ENCODE peak calls at places on chromosomes 11 and 22, in eight cellular contexts. N, X, I, W, Z, K, E and S are unnamed samples.

GRCh38 chr11:8267280-8267679 is 3.6 kb upstream of the LMO1 start:
- DNase-seq in N (peak; percentile 11), X (no peak), I (no peak), W (no peak), Z (no peak), K (no peak), E (no peak), S (peak; percentile 19)

GRCh38 chr22:48494968-48495750 is 1332.5 kb downstream of the BRD1 start:
- DNase-seq in N (no peak), X (no peak), I (no peak), W (no peak), Z (no peak), K (no peak), E (no peak), S (peak; percentile 9)

GRCh38 chr11:95503047-95503446 is 272.0 kb upstream of the SESN3 start:
- DNase-seq in N (no peak), X (no peak), I (no peak), W (no peak), Z (no peak), K (no peak), E (no peak), S (no peak)

GRCh38 chr22:29907753-29908515 is 25.0 kb downstream of the MTMR3 start:
- DNase-seq in N (no peak), X (no peak), I (no peak), W (no peak), Z (peak; percentile 79), K (no peak), E (no peak), S (peak; percentile 68)

GRCh38 chr11:13073119-13073981 is 64.2 kb downstream of the RASSF10 start:
- DNase-seq in N (no peak), X (no peak), I (no peak), W (no peak), Z (no peak), K (no peak), E (no peak), S (no peak)

GRCh38 chr11:45211732-45212131 is 65.3 kb downstream of the PRDM11 start:
- DNase-seq in N (no peak), X (no peak), I (no peak), W (no peak), Z (no peak), K (no peak), E (no peak), S (no peak)

GRCh38 chr11:114132944-114133394 is 73.5 kb downstream of the ZBTB16 start:
- DNase-seq in N (no peak), X (no peak), I (no peak), W (no peak), Z (no peak), K (no peak), E (no peak), S (no peak)

GRCh38 chr11:18063131-18063530 is 17.1 kb upstream of the TPH1 start:
- DNase-seq in N (no peak), X (no peak), I (no peak), W (no peak), Z (no peak), K (no peak), E (no peak), S (no peak)

GRCh38 chr11:9796854-9797253 is 133.0 kb downstream of the SWAP70 start:
- DNase-seq in N (no peak), X (no peak), I (no peak), W (no peak), Z (no peak), K (no peak), E (no peak), S (no peak)

GRCh38 chr11:62201376-62201775 is 7.1 kb upstream of the SCGB2A1 start:
- DNase-seq in N (no peak), X (no peak), I (no peak), W (no peak), Z (no peak), K (no peak), E (no peak), S (no peak)

GRCh38 chr11:62190011-62190410 is at the start of gene SCGB1D1:
- DNase-seq in N (no peak), X (no peak), I (no peak), W (no peak), Z (no peak), K (no peak), E (no peak), S (no peak)

GRCh38 chr11:62193954-62194353 is 3.9 kb downstream of the SCGB1D1 start:
- DNase-seq in N (no peak), X (peak; percentile 64), I (peak; percentile 54), W (peak; percentile 39), Z (no peak), K (no peak), E (no peak), S (no peak)

DNA sequence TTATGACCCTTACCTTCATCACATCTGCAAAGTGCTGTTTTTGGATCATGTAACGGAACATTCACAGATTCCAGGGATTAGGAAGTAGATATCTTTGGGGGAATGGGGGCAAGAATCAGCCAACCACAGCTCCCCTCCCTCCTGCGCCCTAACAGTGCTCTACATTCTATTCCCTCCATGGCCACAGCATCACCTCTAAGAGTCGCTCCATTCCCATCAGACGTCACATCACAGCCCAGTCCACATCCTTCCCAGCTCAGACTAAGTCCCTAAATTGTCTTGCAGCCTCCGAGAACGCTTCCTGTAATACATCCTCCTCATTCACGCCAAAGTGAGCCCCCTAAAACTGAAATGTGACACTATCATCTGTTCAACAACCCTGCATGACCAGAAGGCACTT is 5.9 kb downstream of the SCGB1D1 start:
- DNase-seq in N (no peak), X (no peak), I (no peak), W (no peak), Z (no peak), K (no peak), E (no peak), S (no peak)
- TF ChIP-seq CTCF in N (no peak), X (peak; percentile 40), I (no peak), W (no peak), Z (no peak), K (no peak), E (no peak), S (no peak)

DNA sequence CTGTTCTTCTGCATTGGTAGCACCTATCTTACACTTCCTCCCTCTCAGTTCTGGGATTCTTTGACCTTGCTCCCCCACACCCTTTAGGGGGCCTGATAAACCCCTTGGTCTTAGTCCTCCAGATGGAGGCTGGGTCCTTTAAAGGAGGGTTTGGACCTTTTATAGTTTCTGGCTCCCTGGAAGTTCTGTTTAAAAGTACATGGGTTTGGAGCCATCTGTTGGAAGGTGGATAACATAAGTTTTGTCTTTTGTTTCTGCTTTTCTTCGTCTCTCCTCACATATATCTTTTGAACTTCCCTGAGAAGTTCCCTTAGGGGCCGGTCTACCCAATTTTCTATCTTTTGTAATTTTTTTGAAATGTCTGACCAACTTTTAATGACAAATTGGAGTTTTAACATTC is 17.9 kb upstream of the HYLS1 start:
- DNase-seq in N (no peak), X (no peak), I (no peak), W (no peak), Z (no peak), K (no peak), E (no peak), S (no peak)
- TF ChIP-seq CTCF in N (no peak), X (peak; percentile 19), I (no peak), W (no peak), Z (no peak), K (no peak), E (no peak), S (no peak)

GRCh38 chr11:118870396-118871343 is 13.0 kb upstream of the CXCR5 start:
- DNase-seq in N (peak; percentile 56), X (no peak), I (no peak), W (no peak), Z (no peak), K (peak; percentile 16), E (peak; percentile 94), S (no peak)
- TF ChIP-seq CTCF in N (peak; percentile 17), X (peak; percentile 9), I (no peak), W (no peak), Z (no peak), K (no peak), E (no peak), S (no peak)

GRCh38 chr22:22552630-22553029 is 6.4 kb downstream of the PRAME start:
- DNase-seq in N (no peak), X (peak; percentile 76), I (no peak), W (peak; percentile 24), Z (no peak), K (peak; percentile 10), E (no peak), S (no peak)
- TF ChIP-seq CTCF in N (no peak), X (peak; percentile 62), I (peak; percentile 36), W (no peak), Z (no peak), K (no peak), E (no peak), S (no peak)

GRCh38 chr11:131692961-131693360 is 322.5 kb downstream of the NTM start:
- DNase-seq in N (no peak), X (no peak), I (no peak), W (no peak), Z (no peak), K (no peak), E (no peak), S (no peak)
- TF ChIP-seq CTCF in N (no peak), X (no peak), I (no peak), W (no peak), Z (no peak), K (no peak), E (no peak), S (no peak)